ENCODE peak calls at places on chromosomes 6 and 20, in six cellular contexts. One of them, this sample, is unnamed.
A peak's percentile ranks its signal among the peaks of the same experiment; 100 is the strongest.

GRCh38 chr6:107320126-107320525 is 139.2 kb downstream of the PDSS2 start:
- DNase-seq in NCI-H748 treated with DMSO at 0.1 percent for 48 hours: no peak
- DNase-seq in stimulated activated CD8-positive, alpha-beta memory T cell treated with anti-CD3 and anti-CD28 coated beads, Interleukin-7, amount 100 ng/mL, for 4 hours: no peak
- DNase-seq in Calu3: no peak
- DNase-seq in NCI-H1092 treated with DMSO at 0.1 percent for 48 hours: no peak
- DNase-seq in HEK293T: no peak
- DNase-seq in this sample: no peak

GRCh38 chr20:21835042-21835441 is 129.6 kb downstream of the PAX1 start:
- DNase-seq in NCI-H748 treated with DMSO at 0.1 percent for 48 hours: no peak
- DNase-seq in stimulated activated CD8-positive, alpha-beta memory T cell treated with anti-CD3 and anti-CD28 coated beads, Interleukin-7, amount 100 ng/mL, for 4 hours: no peak
- DNase-seq in Calu3: no peak
- DNase-seq in NCI-H1092 treated with DMSO at 0.1 percent for 48 hours: no peak
- DNase-seq in HEK293T: no peak
- DNase-seq in this sample: no peak

GRCh38 chr20:31908424-31908823 is 38.0 kb downstream of the TTLL9 start:
- DNase-seq in NCI-H748 treated with DMSO at 0.1 percent for 48 hours: no peak
- DNase-seq in stimulated activated CD8-positive, alpha-beta memory T cell treated with anti-CD3 and anti-CD28 coated beads, Interleukin-7, amount 100 ng/mL, for 4 hours: no peak
- DNase-seq in Calu3: peak; percentile 22
- DNase-seq in NCI-H1092 treated with DMSO at 0.1 percent for 48 hours: no peak
- DNase-seq in HEK293T: no peak
- DNase-seq in this sample: no peak

GRCh38 chr6:1633366-1634021 is 23.8 kb downstream of the FOXC1 start:
- DNase-seq in NCI-H748 treated with DMSO at 0.1 percent for 48 hours: no peak
- DNase-seq in stimulated activated CD8-positive, alpha-beta memory T cell treated with anti-CD3 and anti-CD28 coated beads, Interleukin-7, amount 100 ng/mL, for 4 hours: no peak
- DNase-seq in Calu3: no peak
- DNase-seq in NCI-H1092 treated with DMSO at 0.1 percent for 48 hours: no peak
- DNase-seq in HEK293T: no peak
- DNase-seq in this sample: no peak

GRCh38 chr6:105608711-105609374 is 206.0 kb upstream of the PREP start:
- DNase-seq in NCI-H748 treated with DMSO at 0.1 percent for 48 hours: no peak
- DNase-seq in stimulated activated CD8-positive, alpha-beta memory T cell treated with anti-CD3 and anti-CD28 coated beads, Interleukin-7, amount 100 ng/mL, for 4 hours: no peak
- DNase-seq in Calu3: no peak
- DNase-seq in NCI-H1092 treated with DMSO at 0.1 percent for 48 hours: no peak
- DNase-seq in HEK293T: no peak
- DNase-seq in this sample: no peak

GRCh38 chr6:11589261-11589660 is 51.7 kb downstream of the TMEM170B start:
- DNase-seq in NCI-H748 treated with DMSO at 0.1 percent for 48 hours: no peak
- DNase-seq in stimulated activated CD8-positive, alpha-beta memory T cell treated with anti-CD3 and anti-CD28 coated beads, Interleukin-7, amount 100 ng/mL, for 4 hours: no peak
- DNase-seq in Calu3: no peak
- DNase-seq in NCI-H1092 treated with DMSO at 0.1 percent for 48 hours: no peak
- DNase-seq in HEK293T: no peak
- DNase-seq in this sample: no peak

GRCh38 chr6:170261643-170262480 is 29.0 kb downstream of the DLL1 start:
- DNase-seq in NCI-H748 treated with DMSO at 0.1 percent for 48 hours: no peak
- DNase-seq in stimulated activated CD8-positive, alpha-beta memory T cell treated with anti-CD3 and anti-CD28 coated beads, Interleukin-7, amount 100 ng/mL, for 4 hours: no peak
- DNase-seq in Calu3: no peak
- DNase-seq in NCI-H1092 treated with DMSO at 0.1 percent for 48 hours: no peak
- DNase-seq in HEK293T: no peak
- DNase-seq in this sample: no peak

GRCh38 chr20:20173269-20173668 is 120.9 kb downstream of the CFAP61 start:
- DNase-seq in NCI-H748 treated with DMSO at 0.1 percent for 48 hours: no peak
- DNase-seq in stimulated activated CD8-positive, alpha-beta memory T cell treated with anti-CD3 and anti-CD28 coated beads, Interleukin-7, amount 100 ng/mL, for 4 hours: no peak
- DNase-seq in Calu3: no peak
- DNase-seq in NCI-H1092 treated with DMSO at 0.1 percent for 48 hours: no peak
- DNase-seq in HEK293T: no peak
- DNase-seq in this sample: no peak

GRCh38 chr6:33454009-33454946 is at the start of gene ZBTB9:
- DNase-seq in NCI-H748 treated with DMSO at 0.1 percent for 48 hours: peak; percentile 98
- DNase-seq in stimulated activated CD8-positive, alpha-beta memory T cell treated with anti-CD3 and anti-CD28 coated beads, Interleukin-7, amount 100 ng/mL, for 4 hours: peak; percentile 91
- DNase-seq in Calu3: peak; percentile 98
- DNase-seq in NCI-H1092 treated with DMSO at 0.1 percent for 48 hours: peak; percentile 93
- DNase-seq in HEK293T: peak; percentile 98
- DNase-seq in this sample: peak; percentile 94

GRCh38 chr6:9540534-9541126 is 874.2 kb downstream of the TFAP2A start:
- DNase-seq in NCI-H748 treated with DMSO at 0.1 percent for 48 hours: peak; percentile 74
- DNase-seq in stimulated activated CD8-positive, alpha-beta memory T cell treated with anti-CD3 and anti-CD28 coated beads, Interleukin-7, amount 100 ng/mL, for 4 hours: no peak
- DNase-seq in Calu3: no peak
- DNase-seq in NCI-H1092 treated with DMSO at 0.1 percent for 48 hours: peak; percentile 0
- DNase-seq in HEK293T: peak; percentile 39
- DNase-seq in this sample: no peak

GRCh38 chr20:40683221-40683893 is 5.7 kb downstream of the MAFB start:
- DNase-seq in NCI-H748 treated with DMSO at 0.1 percent for 48 hours: no peak
- DNase-seq in stimulated activated CD8-positive, alpha-beta memory T cell treated with anti-CD3 and anti-CD28 coated beads, Interleukin-7, amount 100 ng/mL, for 4 hours: no peak
- DNase-seq in Calu3: no peak
- DNase-seq in NCI-H1092 treated with DMSO at 0.1 percent for 48 hours: no peak
- DNase-seq in HEK293T: peak; percentile 16
- DNase-seq in this sample: no peak

GRCh38 chr20:58021481-58021880 is 207.0 kb downstream of the ANKRD60 start:
- DNase-seq in NCI-H748 treated with DMSO at 0.1 percent for 48 hours: no peak
- DNase-seq in stimulated activated CD8-positive, alpha-beta memory T cell treated with anti-CD3 and anti-CD28 coated beads, Interleukin-7, amount 100 ng/mL, for 4 hours: no peak
- DNase-seq in Calu3: no peak
- DNase-seq in NCI-H1092 treated with DMSO at 0.1 percent for 48 hours: no peak
- DNase-seq in HEK293T: peak; percentile 17
- DNase-seq in this sample: no peak

GRCh38 chr6:52255434-52255833 is 11.1 kb upstream of the IL17F start:
- DNase-seq in NCI-H748 treated with DMSO at 0.1 percent for 48 hours: no peak
- DNase-seq in stimulated activated CD8-positive, alpha-beta memory T cell treated with anti-CD3 and anti-CD28 coated beads, Interleukin-7, amount 100 ng/mL, for 4 hours: no peak
- DNase-seq in Calu3: no peak
- DNase-seq in NCI-H1092 treated with DMSO at 0.1 percent for 48 hours: no peak
- DNase-seq in HEK293T: no peak
- DNase-seq in this sample: no peak

GRCh38 chr20:63706852-63707557 is 771 bp downstream of the ARFRP1 start:
- DNase-seq in NCI-H748 treated with DMSO at 0.1 percent for 48 hours: peak; percentile 1
- DNase-seq in stimulated activated CD8-positive, alpha-beta memory T cell treated with anti-CD3 and anti-CD28 coated beads, Interleukin-7, amount 100 ng/mL, for 4 hours: peak; percentile 43
- DNase-seq in Calu3: peak; percentile 75
- DNase-seq in NCI-H1092 treated with DMSO at 0.1 percent for 48 hours: no peak
- DNase-seq in HEK293T: peak; percentile 47
- DNase-seq in this sample: peak; percentile 9

GRCh38 chr6:81950877-81951276 is 198.4 kb upstream of the TENT5A start:
- DNase-seq in NCI-H748 treated with DMSO at 0.1 percent for 48 hours: no peak
- DNase-seq in stimulated activated CD8-positive, alpha-beta memory T cell treated with anti-CD3 and anti-CD28 coated beads, Interleukin-7, amount 100 ng/mL, for 4 hours: no peak
- DNase-seq in Calu3: no peak
- DNase-seq in NCI-H1092 treated with DMSO at 0.1 percent for 48 hours: no peak
- DNase-seq in HEK293T: no peak
- DNase-seq in this sample: no peak

GRCh38 chr6:78911218-78911617 is 43.9 kb downstream of the IRAK1BP1 start:
- DNase-seq in NCI-H748 treated with DMSO at 0.1 percent for 48 hours: no peak
- DNase-seq in stimulated activated CD8-positive, alpha-beta memory T cell treated with anti-CD3 and anti-CD28 coated beads, Interleukin-7, amount 100 ng/mL, for 4 hours: no peak
- DNase-seq in Calu3: no peak
- DNase-seq in NCI-H1092 treated with DMSO at 0.1 percent for 48 hours: no peak
- DNase-seq in HEK293T: no peak
- DNase-seq in this sample: no peak

GRCh38 chr6:166751051-166751595 is 124.1 kb upstream of the RPS6KA2 start:
- DNase-seq in NCI-H748 treated with DMSO at 0.1 percent for 48 hours: no peak
- DNase-seq in stimulated activated CD8-positive, alpha-beta memory T cell treated with anti-CD3 and anti-CD28 coated beads, Interleukin-7, amount 100 ng/mL, for 4 hours: no peak
- DNase-seq in Calu3: no peak
- DNase-seq in NCI-H1092 treated with DMSO at 0.1 percent for 48 hours: no peak
- DNase-seq in HEK293T: no peak
- DNase-seq in this sample: no peak

GRCh38 chr6:29559524-29560287 is at the start of gene UBD:
- DNase-seq in NCI-H748 treated with DMSO at 0.1 percent for 48 hours: no peak
- DNase-seq in stimulated activated CD8-positive, alpha-beta memory T cell treated with anti-CD3 and anti-CD28 coated beads, Interleukin-7, amount 100 ng/mL, for 4 hours: no peak
- DNase-seq in Calu3: peak; percentile 39
- DNase-seq in NCI-H1092 treated with DMSO at 0.1 percent for 48 hours: no peak
- DNase-seq in HEK293T: no peak
- DNase-seq in this sample: no peak

GRCh38 chr6:76612818-76613452 is 540.5 kb upstream of the IMPG1 start:
- DNase-seq in NCI-H748 treated with DMSO at 0.1 percent for 48 hours: peak; percentile 51
- DNase-seq in stimulated activated CD8-positive, alpha-beta memory T cell treated with anti-CD3 and anti-CD28 coated beads, Interleukin-7, amount 100 ng/mL, for 4 hours: no peak
- DNase-seq in Calu3: no peak
- DNase-seq in NCI-H1092 treated with DMSO at 0.1 percent for 48 hours: no peak
- DNase-seq in HEK293T: no peak
- DNase-seq in this sample: no peak

GRCh38 chr20:45752747-45753146 is 30.6 kb downstream of the SPINT4 start:
- DNase-seq in NCI-H748 treated with DMSO at 0.1 percent for 48 hours: no peak
- DNase-seq in stimulated activated CD8-positive, alpha-beta memory T cell treated with anti-CD3 and anti-CD28 coated beads, Interleukin-7, amount 100 ng/mL, for 4 hours: no peak
- DNase-seq in Calu3: no peak
- DNase-seq in NCI-H1092 treated with DMSO at 0.1 percent for 48 hours: no peak
- DNase-seq in HEK293T: no peak
- DNase-seq in this sample: no peak

GRCh38 chr6:99282479-99283062 is 66.9 kb downstream of the FAXC start:
- DNase-seq in NCI-H748 treated with DMSO at 0.1 percent for 48 hours: peak; percentile 24
- DNase-seq in stimulated activated CD8-positive, alpha-beta memory T cell treated with anti-CD3 and anti-CD28 coated beads, Interleukin-7, amount 100 ng/mL, for 4 hours: no peak
- DNase-seq in Calu3: no peak
- DNase-seq in NCI-H1092 treated with DMSO at 0.1 percent for 48 hours: peak; percentile 2
- DNase-seq in HEK293T: peak; percentile 21
- DNase-seq in this sample: no peak

GRCh38 chr6:159100789-159101182 is 56.0 kb upstream of the TAGAP start:
- DNase-seq in NCI-H748 treated with DMSO at 0.1 percent for 48 hours: no peak
- DNase-seq in stimulated activated CD8-positive, alpha-beta memory T cell treated with anti-CD3 and anti-CD28 coated beads, Interleukin-7, amount 100 ng/mL, for 4 hours: no peak
- DNase-seq in Calu3: no peak
- DNase-seq in NCI-H1092 treated with DMSO at 0.1 percent for 48 hours: no peak
- DNase-seq in HEK293T: no peak
- DNase-seq in this sample: no peak

GRCh38 chr6:88910922-88911778 is 52.3 kb downstream of the RNGTT start:
- DNase-seq in NCI-H748 treated with DMSO at 0.1 percent for 48 hours: no peak
- DNase-seq in stimulated activated CD8-positive, alpha-beta memory T cell treated with anti-CD3 and anti-CD28 coated beads, Interleukin-7, amount 100 ng/mL, for 4 hours: no peak
- DNase-seq in Calu3: no peak
- DNase-seq in NCI-H1092 treated with DMSO at 0.1 percent for 48 hours: peak; percentile 13
- DNase-seq in HEK293T: no peak
- DNase-seq in this sample: peak; percentile 32

GRCh38 chr20:40562031-40562430 is 127.0 kb downstream of the MAFB start:
- DNase-seq in NCI-H748 treated with DMSO at 0.1 percent for 48 hours: no peak
- DNase-seq in stimulated activated CD8-positive, alpha-beta memory T cell treated with anti-CD3 and anti-CD28 coated beads, Interleukin-7, amount 100 ng/mL, for 4 hours: no peak
- DNase-seq in Calu3: peak; percentile 75
- DNase-seq in NCI-H1092 treated with DMSO at 0.1 percent for 48 hours: no peak
- DNase-seq in HEK293T: no peak
- DNase-seq in this sample: no peak

GRCh38 chr6:132020138-132020551 is 69.0 kb upstream of the CCN2 start:
- DNase-seq in NCI-H748 treated with DMSO at 0.1 percent for 48 hours: no peak
- DNase-seq in stimulated activated CD8-positive, alpha-beta memory T cell treated with anti-CD3 and anti-CD28 coated beads, Interleukin-7, amount 100 ng/mL, for 4 hours: no peak
- DNase-seq in Calu3: no peak
- DNase-seq in NCI-H1092 treated with DMSO at 0.1 percent for 48 hours: no peak
- DNase-seq in HEK293T: no peak
- DNase-seq in this sample: peak; percentile 27

GRCh38 chr6:156449128-156449527 is 328.1 kb upstream of the ARID1B start:
- DNase-seq in NCI-H748 treated with DMSO at 0.1 percent for 48 hours: no peak
- DNase-seq in stimulated activated CD8-positive, alpha-beta memory T cell treated with anti-CD3 and anti-CD28 coated beads, Interleukin-7, amount 100 ng/mL, for 4 hours: no peak
- DNase-seq in Calu3: no peak
- DNase-seq in NCI-H1092 treated with DMSO at 0.1 percent for 48 hours: peak; percentile 62
- DNase-seq in HEK293T: no peak
- DNase-seq in this sample: peak; percentile 66

GRCh38 chr20:63743210-63743970 is 3.8 kb downstream of the SLC2A4RG start:
- DNase-seq in NCI-H748 treated with DMSO at 0.1 percent for 48 hours: no peak
- DNase-seq in stimulated activated CD8-positive, alpha-beta memory T cell treated with anti-CD3 and anti-CD28 coated beads, Interleukin-7, amount 100 ng/mL, for 4 hours: no peak
- DNase-seq in Calu3: no peak
- DNase-seq in NCI-H1092 treated with DMSO at 0.1 percent for 48 hours: no peak
- DNase-seq in HEK293T: no peak
- DNase-seq in this sample: no peak

GRCh38 chr6:26240157-26240980 is 124.6 kb upstream of the BTN3A2 start:
- DNase-seq in NCI-H748 treated with DMSO at 0.1 percent for 48 hours: no peak
- DNase-seq in stimulated activated CD8-positive, alpha-beta memory T cell treated with anti-CD3 and anti-CD28 coated beads, Interleukin-7, amount 100 ng/mL, for 4 hours: peak; percentile 59
- DNase-seq in Calu3: no peak
- DNase-seq in NCI-H1092 treated with DMSO at 0.1 percent for 48 hours: no peak
- DNase-seq in HEK293T: no peak
- DNase-seq in this sample: no peak

This sample was measured in DMS153.